ENCODE peak calls at places on chromosomes 3 and 15, in four cellular contexts. One of them, this sample, is unnamed.

GRCh38 chr15:77186518-77187095 is 115.7 kb upstream of the TSPAN3 start:
- DNase-seq in GM18507: no peak
- DNase-seq in activated T-helper 1 cell treated with anti-CD3 and anti-CD28 coated beads, Interleukin-12 subunit alpha, Interleukin-12 subunit beta, Interleukin-2, Interleukin-4 antibody, amounts not matched to agents 30 ng/mL and 10 ng/mL and 1 ng/mL, durations not matched to agents 14 hours and 24 hours and 36 hours: no peak
- DNase-seq in T-helper 9 cell: no peak
- DNase-seq in this sample: no peak

GRCh38 chr3:11228041-11228440 is 44.2 kb upstream of the ATG7 start:
- DNase-seq in activated T-helper 1 cell treated with anti-CD3 and anti-CD28 coated beads, Interleukin-12 subunit alpha, Interleukin-12 subunit beta, Interleukin-2, Interleukin-4 antibody, amounts not matched to agents 30 ng/mL and 10 ng/mL and 1 ng/mL, durations not matched to agents 14 hours and 24 hours and 36 hours: no peak
- DNase-seq in T-helper 9 cell: no peak
- DNase-seq in GM18507: no peak
- DNase-seq in this sample: no peak

GRCh38 chr3:142175478-142175877 is 26.1 kb upstream of the TFDP2 start:
- DNase-seq in activated T-helper 1 cell treated with anti-CD3 and anti-CD28 coated beads, Interleukin-12 subunit alpha, Interleukin-12 subunit beta, Interleukin-2, Interleukin-4 antibody, amounts not matched to agents 30 ng/mL and 10 ng/mL and 1 ng/mL, durations not matched to agents 14 hours and 24 hours and 36 hours: no peak
- DNase-seq in T-helper 9 cell: no peak
- DNase-seq in GM18507: no peak
- DNase-seq in this sample: no peak

GRCh38 chr3:187281191-187281714 is 10.3 kb downstream of the MASP1 start:
- DNase-seq in activated T-helper 1 cell treated with anti-CD3 and anti-CD28 coated beads, Interleukin-12 subunit alpha, Interleukin-12 subunit beta, Interleukin-2, Interleukin-4 antibody, amounts not matched to agents 30 ng/mL and 10 ng/mL and 1 ng/mL, durations not matched to agents 14 hours and 24 hours and 36 hours: no peak
- DNase-seq in GM18507: no peak
- DNase-seq in T-helper 9 cell: no peak
- DNase-seq in this sample: no peak

GRCh38 chr3:173538410-173538809 is 140.9 kb downstream of the NLGN1 start:
- DNase-seq in activated T-helper 1 cell treated with anti-CD3 and anti-CD28 coated beads, Interleukin-12 subunit alpha, Interleukin-12 subunit beta, Interleukin-2, Interleukin-4 antibody, amounts not matched to agents 30 ng/mL and 10 ng/mL and 1 ng/mL, durations not matched to agents 14 hours and 24 hours and 36 hours: no peak
- DNase-seq in GM18507: no peak
- DNase-seq in T-helper 9 cell: no peak
- DNase-seq in this sample: no peak

GRCh38 chr15:90959894-90960293 is 5.2 kb downstream of the RCCD1 start:
- DNase-seq in activated T-helper 1 cell treated with anti-CD3 and anti-CD28 coated beads, Interleukin-12 subunit alpha, Interleukin-12 subunit beta, Interleukin-2, Interleukin-4 antibody, amounts not matched to agents 30 ng/mL and 10 ng/mL and 1 ng/mL, durations not matched to agents 14 hours and 24 hours and 36 hours: no peak
- DNase-seq in GM18507: no peak
- DNase-seq in T-helper 9 cell: no peak
- DNase-seq in this sample: no peak

GRCh38 chr3:46931631-46932441 is 44.7 kb downstream of the CCDC12 start:
- DNase-seq in T-helper 9 cell: no peak
- DNase-seq in GM18507: no peak
- DNase-seq in activated T-helper 1 cell treated with anti-CD3 and anti-CD28 coated beads, Interleukin-12 subunit alpha, Interleukin-12 subunit beta, Interleukin-2, Interleukin-4 antibody, amounts not matched to agents 30 ng/mL and 10 ng/mL and 1 ng/mL, durations not matched to agents 14 hours and 24 hours and 36 hours: no peak
- DNase-seq in this sample: no peak

GRCh38 chr3:87333393-87333892 is 57.1 kb upstream of the POU1F1 start:
- DNase-seq in T-helper 9 cell: no peak
- DNase-seq in activated T-helper 1 cell treated with anti-CD3 and anti-CD28 coated beads, Interleukin-12 subunit alpha, Interleukin-12 subunit beta, Interleukin-2, Interleukin-4 antibody, amounts not matched to agents 30 ng/mL and 10 ng/mL and 1 ng/mL, durations not matched to agents 14 hours and 24 hours and 36 hours: no peak
- DNase-seq in GM18507: no peak
- DNase-seq in this sample: no peak

GRCh38 chr3:36729204-36730056 is 34.9 kb downstream of the DCLK3 start:
- DNase-seq in GM18507: peak; percentile 18
- DNase-seq in T-helper 9 cell: no peak
- DNase-seq in activated T-helper 1 cell treated with anti-CD3 and anti-CD28 coated beads, Interleukin-12 subunit alpha, Interleukin-12 subunit beta, Interleukin-2, Interleukin-4 antibody, amounts not matched to agents 30 ng/mL and 10 ng/mL and 1 ng/mL, durations not matched to agents 14 hours and 24 hours and 36 hours: no peak
- DNase-seq in this sample: no peak

GRCh38 chr3:177563381-177563780 is 366.1 kb upstream of the TBL1XR1 start:
- DNase-seq in GM18507: no peak
- DNase-seq in activated T-helper 1 cell treated with anti-CD3 and anti-CD28 coated beads, Interleukin-12 subunit alpha, Interleukin-12 subunit beta, Interleukin-2, Interleukin-4 antibody, amounts not matched to agents 30 ng/mL and 10 ng/mL and 1 ng/mL, durations not matched to agents 14 hours and 24 hours and 36 hours: no peak
- DNase-seq in T-helper 9 cell: no peak
- DNase-seq in this sample: no peak

GRCh38 chr3:13688824-13689223 is 139.9 kb downstream of the FBLN2 start:
- DNase-seq in GM18507: no peak
- DNase-seq in activated T-helper 1 cell treated with anti-CD3 and anti-CD28 coated beads, Interleukin-12 subunit alpha, Interleukin-12 subunit beta, Interleukin-2, Interleukin-4 antibody, amounts not matched to agents 30 ng/mL and 10 ng/mL and 1 ng/mL, durations not matched to agents 14 hours and 24 hours and 36 hours: no peak
- DNase-seq in T-helper 9 cell: no peak
- DNase-seq in this sample: no peak

GRCh38 chr3:187628169-187628568 is 42.0 kb downstream of the SST start:
- DNase-seq in GM18507: no peak
- DNase-seq in activated T-helper 1 cell treated with anti-CD3 and anti-CD28 coated beads, Interleukin-12 subunit alpha, Interleukin-12 subunit beta, Interleukin-2, Interleukin-4 antibody, amounts not matched to agents 30 ng/mL and 10 ng/mL and 1 ng/mL, durations not matched to agents 14 hours and 24 hours and 36 hours: no peak
- DNase-seq in T-helper 9 cell: no peak
- DNase-seq in this sample: no peak

GRCh38 chr3:42874749-42875148 is 930 bp downstream of the CYP8B1 start:
- DNase-seq in T-helper 9 cell: no peak
- DNase-seq in GM18507: no peak
- DNase-seq in activated T-helper 1 cell treated with anti-CD3 and anti-CD28 coated beads, Interleukin-12 subunit alpha, Interleukin-12 subunit beta, Interleukin-2, Interleukin-4 antibody, amounts not matched to agents 30 ng/mL and 10 ng/mL and 1 ng/mL, durations not matched to agents 14 hours and 24 hours and 36 hours: no peak
- DNase-seq in this sample: no peak

GRCh38 chr3:196604548-196604947 is 34.9 kb upstream of the NRROS start:
- DNase-seq in activated T-helper 1 cell treated with anti-CD3 and anti-CD28 coated beads, Interleukin-12 subunit alpha, Interleukin-12 subunit beta, Interleukin-2, Interleukin-4 antibody, amounts not matched to agents 30 ng/mL and 10 ng/mL and 1 ng/mL, durations not matched to agents 14 hours and 24 hours and 36 hours: peak; percentile 44
- DNase-seq in GM18507: no peak
- DNase-seq in T-helper 9 cell: peak; percentile 35
- DNase-seq in this sample: peak; percentile 33

GRCh38 chr15:80019168-80019745 is 40.2 kb upstream of the ZFAND6 start:
- DNase-seq in GM18507: no peak
- DNase-seq in T-helper 9 cell: no peak
- DNase-seq in activated T-helper 1 cell treated with anti-CD3 and anti-CD28 coated beads, Interleukin-12 subunit alpha, Interleukin-12 subunit beta, Interleukin-2, Interleukin-4 antibody, amounts not matched to agents 30 ng/mL and 10 ng/mL and 1 ng/mL, durations not matched to agents 14 hours and 24 hours and 36 hours: no peak
- DNase-seq in this sample: no peak

GRCh38 chr15:88012233-88012632 is 244.3 kb downstream of the NTRK3 start:
- DNase-seq in activated T-helper 1 cell treated with anti-CD3 and anti-CD28 coated beads, Interleukin-12 subunit alpha, Interleukin-12 subunit beta, Interleukin-2, Interleukin-4 antibody, amounts not matched to agents 30 ng/mL and 10 ng/mL and 1 ng/mL, durations not matched to agents 14 hours and 24 hours and 36 hours: no peak
- DNase-seq in T-helper 9 cell: no peak
- DNase-seq in GM18507: no peak
- DNase-seq in this sample: no peak